ENCODE peak calls at places on chromosomes 5 and 9, in six cellular contexts. B, A, X, G, I and M are unnamed samples. For H3K36me3, the result is how much of the 10 kb centered on the place peaks cover.

GRCh38 chr5:107671742-107672211 is 1.0 kb upstream of the EFNA5 start:
- DNase-seq in B (no peak), A (peak), X (no peak), G (no peak), I (no peak), M (no peak)

GRCh38 chr9:17653947-17654346 is 75.1 kb downstream of the SH3GL2 start:
- DNase-seq in B (no peak), A (no peak), X (no peak), G (no peak), I (no peak), M (no peak)

GRCh38 chr5:133818031-133818431 is 150.4 kb downstream of the C5orf15 start:
- DNase-seq in B (peak), A (peak), X (no peak), G (peak), I (no peak), M (no peak)

GRCh38 chr5:39670391-39670790 is 245.6 kb upstream of the DAB2 start:
- DNase-seq in B (no peak), A (no peak), X (no peak), G (no peak), I (no peak), M (no peak)

GRCh38 chr9:91034521-91034920 is 232.9 kb downstream of the SYK start:
- DNase-seq in B (peak), A (no peak), X (no peak), G (no peak), I (no peak), M (no peak)

GRCh38 chr9:97853844-97854695 is 1.0 kb downstream of the FOXE1 start:
- DNase-seq in B (no peak), A (peak), X (no peak), G (no peak), I (peak), M (no peak)

GRCh38 chr9:21728781-21729180 is 73.7 kb upstream of the MTAP start:
- DNase-seq in B (no peak), A (peak), X (no peak), G (no peak), I (no peak), M (no peak)

GRCh38 chr5:115329475-115329874 is 33.0 kb upstream of the CCDC112 start:
- DNase-seq in B (no peak), A (no peak), X (peak), G (no peak), I (no peak), M (no peak)

GRCh38 chr5:84381501-84382362 is 2.9 kb downstream of the EDIL3 start:
- DNase-seq in B (no peak), A (peak), X (no peak), G (no peak), I (no peak), M (no peak)

GRCh38 chr9:16321461-16322119 is 548.9 kb downstream of the BNC2 start:
- DNase-seq in B (no peak), A (peak), X (no peak), G (no peak), I (no peak), M (no peak)

GRCh38 chr9:115691097-115691496 is 462.5 kb upstream of the PAPPA start:
- DNase-seq in B (no peak), A (peak), X (no peak), G (no peak), I (no peak), M (no peak)

GRCh38 chr5:140402258-140403074 is 833 bp downstream of the ANKHD1 start:
- DNase-seq in B (no peak), A (peak), X (no peak), G (no peak), I (no peak), M (peak)

GRCh38 chr5:117665121-117665520 is 1090.5 kb upstream of the SEMA6A start:
- DNase-seq in B (no peak), A (no peak), X (no peak), G (no peak), I (no peak), M (no peak)

DNA sequence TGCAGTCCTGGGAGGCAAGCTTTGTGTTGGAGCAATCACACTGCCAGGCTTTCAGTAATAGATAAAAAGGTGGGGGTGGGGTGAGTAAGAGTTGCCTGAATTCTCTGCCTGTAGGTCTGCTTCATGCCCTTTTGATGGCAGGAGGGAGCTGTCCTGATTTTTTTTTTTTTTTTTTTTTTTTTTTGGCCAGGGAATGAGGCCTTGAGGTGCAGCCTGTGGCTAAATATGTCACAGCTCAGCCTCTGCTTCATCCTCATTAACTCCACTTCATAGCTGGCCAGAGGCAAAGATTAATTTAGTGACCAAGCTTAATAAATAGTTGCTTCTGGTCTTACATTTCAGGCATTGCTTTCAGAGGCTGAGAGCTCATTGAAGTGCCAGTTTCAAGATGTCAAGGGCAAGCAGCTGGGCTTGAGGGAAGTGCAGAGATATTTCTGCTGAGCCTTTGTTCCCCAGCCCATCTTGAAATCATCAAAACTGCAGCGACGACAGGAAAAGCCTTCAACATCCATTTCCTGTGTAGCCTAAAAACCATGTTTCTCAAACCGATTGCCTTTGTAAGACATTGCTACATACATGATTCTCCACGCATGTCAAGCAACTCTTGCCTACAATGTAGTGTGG is 134.7 kb downstream of the MACIR start:
- DNase-seq in B (no peak), A (peak), X (no peak), G (no peak), I (no peak), M (no peak)
- TF ChIP-seq CTCF in B (no peak), A (peak), X (no peak), G (no peak), I (no peak), M (no peak)

DNA sequence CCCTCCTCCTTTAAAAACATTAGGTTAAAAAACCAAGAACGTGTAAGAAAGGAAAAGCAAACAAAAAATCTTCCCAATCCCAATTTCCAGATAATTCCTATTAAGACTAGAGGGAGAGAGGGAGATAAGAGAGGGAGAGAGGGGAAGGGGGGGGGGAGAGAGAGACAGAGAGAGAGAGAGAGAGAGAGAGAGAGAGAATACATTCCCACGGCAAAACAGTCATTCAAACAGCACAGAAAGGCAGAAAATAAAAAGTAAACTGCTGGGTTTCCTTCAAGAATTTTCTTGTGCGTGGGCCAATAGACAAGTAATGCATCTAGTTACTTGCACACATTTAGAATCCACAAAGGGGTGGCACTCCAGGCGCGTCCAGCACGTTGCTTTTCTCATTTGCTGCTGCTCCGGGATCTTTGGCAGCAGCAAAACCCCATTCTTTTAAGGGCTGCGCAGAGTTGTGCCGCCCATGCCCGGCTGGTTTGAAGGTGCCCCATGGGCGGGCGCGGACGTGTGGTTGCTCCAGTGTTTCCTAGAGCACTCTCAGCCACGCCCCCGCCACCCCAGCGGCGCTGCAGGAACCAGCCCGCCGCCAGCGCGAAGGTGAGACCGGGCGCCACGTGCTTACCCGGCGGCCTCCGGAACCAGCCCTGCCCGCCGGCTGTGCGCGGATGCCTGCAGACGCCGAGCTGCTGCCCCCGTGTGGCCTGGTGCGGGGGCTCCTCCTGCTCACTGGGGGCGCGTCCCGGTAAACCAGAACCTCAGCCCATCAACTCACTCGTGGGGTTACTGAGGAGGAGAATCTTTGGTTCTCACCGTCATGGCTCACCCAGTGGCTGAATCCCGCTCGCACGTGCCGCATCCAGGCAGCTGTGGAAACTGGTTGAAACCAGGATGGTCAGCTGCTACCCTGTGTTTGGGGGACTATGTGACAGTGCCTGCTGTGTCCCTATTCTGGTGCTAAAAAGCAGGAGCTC is 44.6 kb downstream of the STC2 start:
- DNase-seq in B (peak), A (peak), X (peak), G (peak), I (peak), M (peak)
- H3K4me3 ChIP-seq in B (no peak), A (peak), X (no peak), G (no peak), I (peak), M (peak)

DNA sequence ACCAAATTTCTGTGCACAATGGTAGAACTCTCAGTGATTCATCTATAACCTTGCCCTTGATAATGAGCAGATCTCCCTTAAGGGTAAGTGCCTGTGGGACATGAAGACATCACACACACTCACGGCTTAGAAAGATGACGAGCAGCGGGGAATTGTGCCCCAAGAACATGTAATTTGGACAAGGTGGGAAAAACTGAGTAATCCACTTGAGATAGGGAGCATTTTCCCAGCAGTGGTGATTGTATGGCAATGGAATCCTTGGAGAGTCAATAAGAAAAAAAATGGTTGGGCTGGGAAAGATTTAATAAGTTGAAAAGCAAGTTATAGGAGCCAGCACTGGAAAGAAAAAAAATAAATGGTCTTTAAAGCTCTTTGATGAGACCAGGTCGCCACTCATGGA is 193.1 kb downstream of the GLIS3 start:
- DNase-seq in B (no peak), A (peak), X (no peak), G (no peak), I (no peak), M (no peak)
- H3K36me3 ChIP-seq in B (under half), A (under half), X (under half), G (under half), I (under half), M (under half)

GRCh38 chr5:174903333-174903732 is 179.0 kb downstream of the MSX2 start:
- DNase-seq in B (no peak), A (no peak), X (no peak), G (no peak), I (no peak), M (no peak)
- TF ChIP-seq CTCF in B (no peak), A (no peak), X (peak), G (no peak), I (no peak), M (peak)